ENCODE peak calls at places on chromosomes 12 and 14, in six cellular contexts. E is ELR, C is nephron progenitor cell, I is GM23248, V is neural progenitor cell, W is retina. N is an unnamed sample.

GRCh38 chr14:104973215-104974145 is 4.7 kb downstream of the AHNAK2 start:
- DNase-seq in I (peak), W (peak), E (peak), C (peak), V (peak), N (peak)

GRCh38 chr14:102983496-102983895 is 61.0 kb downstream of the AMN start:
- DNase-seq in C (no peak), E (no peak), V (no peak), W (no peak), I (no peak), N (no peak)

GRCh38 chr14:67513631-67514108 is 19.4 kb upstream of the PLEKHH1 start:
- DNase-seq in I (no peak), V (no peak), E (no peak), W (peak), C (no peak), N (no peak)

GRCh38 chr12:56087220-56087619 is 7.3 kb downstream of the ERBB3 start:
- DNase-seq in C (no peak), E (no peak), W (no peak), V (no peak), I (peak), N (peak)

GRCh38 chr14:57254884-57255283 is 13.8 kb downstream of the EXOC5 start:
- DNase-seq in W (no peak), I (no peak), C (no peak), V (no peak), E (no peak), N (no peak)

GRCh38 chr12:68271346-68271745 is 17.9 kb upstream of the IL22 start:
- DNase-seq in V (no peak), I (peak), E (no peak), C (no peak), W (peak), N (no peak)

GRCh38 chr12:111443086-111443485 is 37.4 kb downstream of the SH2B3 start:
- DNase-seq in E (peak), C (no peak), I (no peak), V (no peak), W (no peak), N (no peak)

GRCh38 chr12:124646385-124647230 is 79.2 kb upstream of the NCOR2 start:
- DNase-seq in V (no peak), I (peak), E (no peak), W (no peak), C (no peak), N (no peak)

GRCh38 chr14:103974575-103974974 is 32.2 kb upstream of the RD3L start:
- DNase-seq in C (no peak), W (no peak), V (no peak), E (no peak), I (no peak), N (no peak)

GRCh38 chr12:124964251-124964650 is 24.7 kb downstream of the DHX37 start:
- DNase-seq in W (no peak), I (no peak), V (no peak), E (no peak), C (no peak), N (no peak)

GRCh38 chr14:54186821-54187365 is 209.9 kb upstream of the CDKN3 start:
- DNase-seq in E (no peak), I (no peak), C (peak), W (peak), V (no peak), N (no peak)

GRCh38 chr12:131035268-131035681 is 81.6 kb downstream of the ADGRD1 start:
- DNase-seq in E (no peak), V (no peak), I (no peak), W (no peak), C (no peak), N (no peak)

GRCh38 chr12:79151956-79152355 is 287.4 kb downstream of the SYT1 start:
- DNase-seq in I (no peak), V (no peak), E (peak), W (no peak), C (no peak), N (no peak)

GRCh38 chr12:132327351-132328171 is 1.8 kb downstream of the GALNT9 start:
- DNase-seq in E (peak), C (peak), V (no peak), I (peak), W (no peak), N (peak)

GRCh38 chr12:103930787-103931536 is 752 bp downstream of the HSP90B1 start:
- DNase-seq in W (peak), C (peak), V (peak), I (peak), E (peak), N (peak)

GRCh38 chr12:85923767-85924331 is 49.8 kb downstream of the NTS start:
- DNase-seq in E (peak), I (peak), C (no peak), W (no peak), V (peak), N (peak)

GRCh38 chr12:75482636-75483035 is 2.1 kb downstream of the GLIPR1 start:
- DNase-seq in C (no peak), V (no peak), E (peak), W (no peak), I (peak), N (no peak)

GRCh38 chr14:89792489-89793366 is 161.8 kb downstream of the EFCAB11 start:
- DNase-seq in I (peak), W (no peak), V (no peak), E (no peak), C (no peak), N (no peak)

GRCh38 chr12:95548539-95549391 is 2.5 kb downstream of the USP44 start:
- DNase-seq in I (peak), V (peak), W (peak), C (peak), E (peak), N (no peak)

GRCh38 chr14:63212776-63213500 is 8.7 kb downstream of the RHOJ start:
- DNase-seq in C (no peak), V (no peak), I (no peak), E (no peak), W (no peak), N (no peak)

GRCh38 chr12:47574252-47575021 is 131.4 kb downstream of the RPAP3 start:
- DNase-seq in C (no peak), V (no peak), W (no peak), E (no peak), I (no peak), N (no peak)

GRCh38 chr12:20339060-20339459 is 29.3 kb upstream of the PDE3A start:
- DNase-seq in C (no peak), I (peak), E (no peak), W (no peak), V (no peak), N (no peak)

GRCh38 chr12:59834659-59835474 is 239.0 kb downstream of the SLC16A7 start:
- DNase-seq in I (peak), C (peak), V (peak), W (no peak), E (peak), N (peak)

GRCh38 chr14:50955373-50956043 is 11.2 kb upstream of the PYGL start:
- DNase-seq in W (peak), V (peak), E (peak), I (peak), C (peak), N (peak)

GRCh38 chr12:94039914-94040313 is 108.5 kb upstream of the PLXNC1 start:
- DNase-seq in V (no peak), C (no peak), E (no peak), W (no peak), I (peak), N (no peak)

GRCh38 chr14:61145258-61145902 is 135.8 kb downstream of the TMEM30B start:
- DNase-seq in W (no peak), E (peak), I (peak), C (no peak), V (no peak), N (peak)

GRCh38 chr12:67692135-67692534 is 43.6 kb downstream of the DYRK2 start:
- DNase-seq in E (no peak), I (no peak), W (no peak), V (no peak), C (no peak), N (no peak)

GRCh38 chr12:123670882-123671728 is at the start of gene TCTN2:
- DNase-seq in C (peak), V (peak), W (peak), E (peak), I (peak), N (peak)